ENCODE peak calls at places on chromosome 3, in ten cellular contexts. N is neuronal stem cell, G is GM23338, Q is heart left ventricle, J is sigmoid colon, W is psoas muscle, P is lower lobe of right lung, K is BE2C, X is lung, V is HCT116. B is an unnamed sample. For H3K27me3 and H3K4me1, the result is how much of the 10 kb centered on the place peaks cover.

GRCh38 chr3:138051946-138052802 is 42.2 kb downstream of the CLDN18 start:
- DNase-seq in Q (peak), X (peak), G (peak), K (peak), V (peak), J (no peak), N (peak), W (no peak), P (peak), B (peak)

GRCh38 chr3:178263236-178263916 is 272.9 kb upstream of the KCNMB2 start:
- DNase-seq in P (no peak), V (no peak), K (no peak), J (no peak), G (no peak), Q (no peak), N (no peak), W (no peak), X (no peak), B (no peak)

GRCh38 chr3:156010829-156011228 is 109.5 kb upstream of the KCNAB1 start:
- DNase-seq in Q (no peak), W (no peak), P (no peak), G (peak), J (no peak), N (no peak), K (peak), V (peak), X (no peak), B (no peak)

GRCh38 chr3:170523248-170523647 is 62.6 kb downstream of the SLC7A14 start:
- DNase-seq in X (no peak), Q (no peak), J (no peak), N (no peak), V (no peak), W (no peak), P (no peak), G (no peak), K (no peak), B (no peak)

GRCh38 chr3:12462159-12462962 is 21.9 kb upstream of the TSEN2 start:
- DNase-seq in Q (no peak), P (peak), N (no peak), J (no peak), V (no peak), W (peak), K (no peak), G (no peak), X (no peak), B (no peak)

GRCh38 chr3:55692958-55693558 is 206.0 kb upstream of the WNT5A start:
- DNase-seq in Q (no peak), J (no peak), G (no peak), W (no peak), X (no peak), V (no peak), N (no peak), K (no peak), P (no peak), B (no peak)

GRCh38 chr3:58028902-58029301 is 20.7 kb downstream of the FLNB start:
- DNase-seq in X (no peak), P (no peak), W (no peak), Q (no peak), J (no peak), V (no peak), K (no peak), N (no peak), G (no peak), B (no peak)

GRCh38 chr3:99783009-99783573 is 34.6 kb upstream of the CMSS1 start:
- DNase-seq in Q (no peak), N (no peak), K (no peak), W (no peak), X (no peak), V (no peak), J (no peak), G (no peak), P (no peak), B (peak)

GRCh38 chr3:59127071-59127470 is 77.2 kb upstream of the CFAP20DC start:
- DNase-seq in V (no peak), G (no peak), J (no peak), Q (no peak), N (no peak), K (no peak), P (no peak), W (no peak), X (no peak), B (no peak)

GRCh38 chr3:9553021-9553948 is at the start of gene LHFPL4:
- DNase-seq in J (no peak), X (no peak), G (peak), Q (no peak), W (no peak), V (no peak), K (peak), N (peak), P (no peak), B (no peak)
- H3K27me3 ChIP-seq in J (under half), X (under half), G (under half), Q (under half), W (half or more), V (under half), K (under half), N (under half), P (under half), B (under half)

DNA sequence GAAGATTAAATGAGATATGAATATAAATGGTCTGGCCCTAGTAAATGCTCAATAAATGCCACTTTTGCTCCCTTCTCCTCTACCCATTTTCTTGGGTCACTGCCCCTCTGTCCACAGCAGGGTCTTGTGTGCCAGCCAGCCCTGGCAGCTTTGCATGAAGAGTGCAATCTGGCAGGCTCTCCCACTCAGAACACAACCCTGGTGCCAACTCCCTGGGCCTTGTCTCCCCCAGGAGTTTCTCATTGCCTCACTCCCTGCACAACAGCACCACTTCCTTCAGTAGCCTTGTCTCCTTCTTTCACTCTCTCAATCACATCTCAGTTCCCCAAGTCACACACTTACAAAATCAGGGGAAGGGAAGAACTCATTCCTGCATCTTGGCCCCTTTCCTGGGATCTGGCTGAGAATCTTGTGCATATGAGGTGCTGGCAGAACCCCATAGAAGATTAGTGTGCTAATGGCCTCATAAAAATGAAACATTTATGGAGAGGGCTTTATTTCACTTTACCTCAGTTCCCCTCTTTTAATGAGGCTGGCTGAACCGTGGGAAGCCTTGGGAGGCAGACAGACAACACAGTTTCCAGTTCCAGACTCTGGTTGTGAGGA is 445.9 kb upstream of the PROK2 start:
- DNase-seq in N (no peak), J (no peak), W (no peak), K (no peak), G (no peak), Q (no peak), V (no peak), P (no peak), X (no peak), B (no peak)
- H3K4me1 ChIP-seq in N (under half), J (under half), W (under half), K (under half), G (under half), Q (under half), V (under half), P (under half), X (under half), B (under half)

DNA sequence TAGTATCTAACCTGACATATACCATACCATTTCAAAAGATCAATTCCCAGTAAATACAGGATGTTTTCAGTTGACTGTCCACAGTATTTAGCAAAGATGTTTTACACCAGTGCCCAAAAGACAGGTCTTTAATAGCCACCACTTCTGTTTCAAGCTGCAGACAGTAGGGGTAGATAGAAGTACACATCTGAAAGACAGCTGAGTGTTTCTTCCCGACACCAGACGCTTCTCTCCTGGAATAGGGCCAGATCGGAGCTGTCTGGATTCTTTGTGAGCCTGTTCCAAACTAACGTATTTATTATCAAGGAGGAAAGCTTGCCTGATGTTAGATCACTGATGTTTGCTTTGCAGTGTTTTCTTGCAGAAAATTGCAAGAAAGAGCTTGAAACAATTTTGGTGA is 136.1 kb upstream of the RBMS3 start:
- DNase-seq in N (no peak), X (no peak), Q (peak), J (peak), G (peak), W (no peak), P (no peak), V (no peak), K (peak), B (peak)
- H3K4me3 ChIP-seq in N (no peak), X (no peak), Q (no peak), J (no peak), G (no peak), W (peak), P (no peak), V (no peak), K (no peak), B (no peak)

GRCh38 chr3:69145688-69146087 is 23.3 kb upstream of the LMOD3 start:
- DNase-seq in N (no peak), Q (no peak), K (no peak), J (no peak), W (no peak), P (no peak), V (no peak), X (no peak), G (no peak), B (no peak)
- H3K27me3 ChIP-seq in N (under half), Q (under half), K (under half), J (under half), W (under half), P (under half), V (under half), X (under half), G (under half), B (under half)

GRCh38 chr3:9397911-9398714 is 698 bp downstream of the SETD5 start:
- DNase-seq in V (no peak), G (peak), K (peak), J (peak), N (peak), P (peak), Q (peak), W (peak), X (peak), B (no peak)
- H3K4me1 ChIP-seq in V (half or more), G (under half), K (under half), J (half or more), N (under half), P (half or more), Q (half or more), W (half or more), X (under half), B (under half)

GRCh38 chr3:31606453-31606852 is 73.7 kb downstream of the STT3B start:
- DNase-seq in W (no peak), V (no peak), K (no peak), P (no peak), Q (no peak), N (no peak), X (no peak), G (peak), J (no peak), B (no peak)
- H3K4me3 ChIP-seq in W (no peak), V (no peak), K (no peak), P (no peak), Q (no peak), N (no peak), X (no peak), G (no peak), J (no peak), B (no peak)

B was measured in HAP-1.